ENCODE peak calls at places on chromosomes 3 and 15, in seven cellular contexts. X is neuronal stem cell, P is H9, V is H1, E is mesendoderm, Z is mesenchymal stem cell, H is trophoblast cell. Q is an unnamed sample.

GRCh38 chr15:67076147-67076843 is 10.9 kb downstream of the SMAD3 start:
- DNase-seq in P (no peak), V (no peak), Z (peak; percentile 90), H (no peak), E (no peak), X (no peak), Q (peak; percentile 93)

GRCh38 chr3:87801409-87801808 is 257.4 kb downstream of the CGGBP1 start:
- DNase-seq in H (no peak), E (peak; percentile 75), P (no peak), Z (no peak), X (no peak), V (no peak), Q (no peak)

GRCh38 chr15:57861039-57861638 is 154.6 kb downstream of the POLR2M start:
- DNase-seq in X (peak; percentile 59), E (peak; percentile 63), Z (peak; percentile 65), V (no peak), H (peak; percentile 86), P (no peak), Q (peak; percentile 66)

GRCh38 chr15:66757521-66757920 is 55.5 kb downstream of the SMAD6 start:
- DNase-seq in H (no peak), X (no peak), Z (no peak), V (no peak), E (no peak), P (no peak), Q (no peak)

GRCh38 chr15:85746641-85747040 is 48.1 kb downstream of the KLHL25 start:
- DNase-seq in X (no peak), E (no peak), Z (no peak), H (no peak), P (no peak), V (no peak), Q (no peak)

GRCh38 chr3:188807002-188807401 is 364.8 kb upstream of the TPRG1 start:
- DNase-seq in Z (peak; percentile 59), P (no peak), V (no peak), H (no peak), E (peak; percentile 38), X (no peak), Q (peak; percentile 23)

GRCh38 chr3:197003461-197004385 is 25.9 kb downstream of the MELTF start:
- DNase-seq in H (peak; percentile 23), X (peak; percentile 23), P (peak; percentile 55), V (no peak), Z (no peak), E (peak; percentile 47), Q (no peak)

GRCh38 chr3:194685050-194685722 is 497 bp upstream of the FAM43A start:
- DNase-seq in P (no peak), V (no peak), X (no peak), Z (no peak), H (no peak), E (no peak), Q (no peak)

GRCh38 chr15:58530056-58530590 is 98.3 kb downstream of the LIPC start:
- DNase-seq in X (no peak), P (no peak), H (no peak), V (no peak), Z (no peak), E (no peak), Q (no peak)

GRCh38 chr3:139978966-139979365 is 44.0 kb downstream of the CLSTN2 start:
- DNase-seq in Z (no peak), H (no peak), X (no peak), P (peak; percentile 4), E (no peak), V (no peak), Q (no peak)

GRCh38 chr15:75193272-75193671 is 8.4 kb upstream of the C15orf39 start:
- DNase-seq in P (no peak), Z (no peak), V (no peak), H (no peak), X (no peak), E (no peak), Q (no peak)
- H2BK5ac ChIP-seq in P (no peak overlapping the region), Z (no peak overlapping the region), V (no peak overlapping the region), H (no peak overlapping the region), X (no peak overlapping the region), E (no peak overlapping the region), Q (no peak overlapping the region)

DNA sequence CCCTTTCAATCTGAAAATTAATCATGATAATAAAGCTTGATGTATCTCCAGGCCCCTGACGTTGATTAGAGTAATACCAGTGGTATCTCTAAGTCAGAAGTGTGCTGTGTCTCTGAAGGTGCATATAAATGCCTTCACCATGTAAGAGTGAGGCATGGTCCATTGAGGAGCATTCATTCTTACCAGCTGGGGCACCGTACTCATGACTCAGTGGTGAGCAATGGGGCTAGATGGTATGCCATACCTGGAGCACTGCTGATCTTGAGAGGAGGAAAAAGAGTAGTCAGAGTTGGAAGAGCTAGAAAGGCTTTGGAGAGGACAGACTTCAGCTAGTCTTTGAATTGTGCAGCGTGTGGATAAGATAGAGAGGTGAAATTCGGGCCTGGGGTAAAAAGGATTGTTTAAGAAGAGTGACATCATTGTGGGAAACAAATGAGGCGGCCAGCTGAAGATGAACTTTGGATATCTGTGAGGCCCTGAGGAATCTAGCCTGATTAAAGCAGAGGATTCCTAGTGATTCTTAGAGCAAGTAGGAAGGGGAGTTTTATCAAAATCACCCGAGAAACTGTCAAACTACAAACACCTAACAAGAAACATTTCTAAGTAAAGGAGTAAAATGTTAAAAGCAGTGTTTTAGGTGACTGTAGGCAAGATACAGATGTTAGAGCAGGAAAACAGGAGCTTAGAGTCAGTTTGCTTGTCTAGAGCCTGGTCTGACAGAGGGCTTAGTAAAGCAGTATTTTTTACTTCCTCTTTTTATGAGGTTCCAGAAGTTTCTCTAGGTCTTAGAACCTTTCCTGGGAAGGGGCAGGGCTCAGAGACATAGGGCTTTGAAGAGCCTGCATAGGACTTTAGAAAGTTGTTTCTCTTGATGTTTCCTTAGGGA is 13.6 kb downstream of the TMOD3 start:
- DNase-seq in E (peak; percentile 70), Z (peak; percentile 33), H (peak; percentile 82), P (no peak), V (no peak), X (no peak), Q (peak; percentile 79)
- H2BK5ac ChIP-seq in E (no peak overlapping the region), Z (no peak overlapping the region), H (no peak overlapping the region), P (no peak overlapping the region), V (no peak overlapping the region), X (no peak overlapping the region), Q (peak overlapping the region; percentile 71)

GRCh38 chr15:100221461-100222348 is 120.1 kb downstream of the ADAMTS17 start:
- DNase-seq in E (no peak), Z (no peak), V (no peak), P (no peak), H (no peak), X (no peak), Q (no peak)
- H2BK5ac ChIP-seq in E (no peak overlapping the region), Z (no peak overlapping the region), V (no peak overlapping the region), P (no peak overlapping the region), H (no peak overlapping the region), X (no peak overlapping the region), Q (no peak overlapping the region)

GRCh38 chr3:40120067-40120692 is 189.3 kb upstream of the EIF1B start:
- DNase-seq in X (no peak), P (no peak), E (no peak), V (no peak), H (no peak), Z (no peak), Q (no peak)
- H2BK5ac ChIP-seq in X (no peak overlapping the region), P (no peak overlapping the region), E (no peak overlapping the region), V (no peak overlapping the region), H (no peak overlapping the region), Z (no peak overlapping the region), Q (no peak overlapping the region)

DNA sequence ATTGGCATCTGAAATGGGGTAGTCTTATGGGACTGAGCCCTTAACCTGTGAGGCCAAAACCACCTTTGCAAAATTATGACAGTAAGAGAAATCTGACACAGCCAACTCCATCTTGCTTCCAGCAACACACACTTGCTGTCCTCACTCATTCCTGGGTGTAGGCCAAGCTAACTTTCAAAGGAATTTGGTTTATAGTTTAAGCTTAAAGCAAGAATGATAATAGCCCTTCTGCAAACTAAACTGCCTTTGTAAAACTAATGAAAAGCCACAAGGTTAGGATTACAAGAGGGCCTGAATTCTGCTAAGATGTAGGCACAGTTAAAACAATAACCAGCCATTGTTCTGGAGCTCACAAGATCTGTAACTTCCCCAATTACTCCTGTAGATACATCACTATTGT is 57.7 kb upstream of the FRMD4B start:
- DNase-seq in X (no peak), Z (no peak), E (no peak), H (no peak), V (no peak), P (no peak), Q (peak; percentile 16)
- H2BK5ac ChIP-seq in X (no peak overlapping the region), Z (no peak overlapping the region), E (no peak overlapping the region), H (no peak overlapping the region), V (no peak overlapping the region), P (no peak overlapping the region), Q (no peak overlapping the region)

GRCh38 chr3:38638354-38638753 is 11.1 kb downstream of the SCN5A start:
- DNase-seq in P (no peak), Z (no peak), E (no peak), X (no peak), H (no peak), V (no peak), Q (no peak)
- H2BK5ac ChIP-seq in P (no peak overlapping the region), Z (no peak overlapping the region), E (no peak overlapping the region), X (peak overlapping the region; percentile 13), H (no peak overlapping the region), V (no peak overlapping the region), Q (no peak overlapping the region)

DNA sequence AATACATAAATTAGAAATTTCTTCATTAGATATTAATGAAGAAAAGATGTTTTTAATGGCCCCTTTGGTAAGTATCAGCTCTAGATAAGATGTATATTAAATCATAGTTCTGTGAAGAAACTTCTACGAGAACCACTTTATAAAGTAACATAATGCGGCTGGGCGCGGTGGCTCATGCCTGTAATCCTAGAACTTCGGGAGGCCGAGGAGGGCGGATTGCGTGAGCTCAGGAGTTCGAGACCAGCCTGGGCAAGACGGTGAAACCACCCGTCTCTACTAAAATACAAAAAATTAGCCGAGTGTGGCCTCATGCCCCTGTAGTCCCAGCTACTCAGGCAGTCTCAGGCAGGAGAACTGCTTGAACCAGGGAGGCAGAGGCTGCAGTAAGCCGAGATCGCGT is 2.5 kb downstream of the KPNA1 start:
- DNase-seq in Z (no peak), V (no peak), P (peak; percentile 31), E (no peak), X (no peak), H (no peak), Q (no peak)
- H2BK5ac ChIP-seq in Z (no peak overlapping the region), V (no peak overlapping the region), P (no peak overlapping the region), E (no peak overlapping the region), X (no peak overlapping the region), H (no peak overlapping the region), Q (no peak overlapping the region)

DNA sequence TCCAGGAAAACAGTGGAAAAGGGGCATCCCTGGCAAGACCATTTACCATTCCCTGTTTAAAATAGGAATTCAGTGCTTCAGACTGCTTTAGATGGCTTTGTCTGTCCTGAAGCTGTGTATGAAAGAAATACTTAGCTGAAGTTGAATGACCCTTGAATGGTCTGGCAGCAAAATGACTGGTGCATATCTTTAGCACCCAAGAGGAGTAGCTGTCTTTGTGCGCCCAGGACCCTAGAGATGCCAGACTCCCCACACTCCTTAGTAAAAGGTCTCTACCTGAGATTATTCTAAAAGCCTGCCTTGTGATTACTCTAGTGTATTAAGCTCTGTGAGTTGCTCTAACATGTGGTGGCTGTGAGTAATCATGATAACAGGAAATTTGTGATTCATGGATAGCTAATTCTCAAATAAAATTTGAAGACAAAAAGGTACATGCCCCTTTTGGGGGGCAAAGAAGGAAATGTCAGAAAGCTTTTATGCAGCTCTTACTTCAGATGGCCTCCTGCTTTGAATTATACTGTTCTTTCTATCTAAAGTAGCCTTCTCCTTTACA is 3.2 kb downstream of the MAPKBP1 start:
- DNase-seq in V (no peak), Z (no peak), X (no peak), P (no peak), H (no peak), E (no peak), Q (peak; percentile 65)
- H2BK5ac ChIP-seq in V (no peak overlapping the region), Z (no peak overlapping the region), X (no peak overlapping the region), P (no peak overlapping the region), H (no peak overlapping the region), E (no peak overlapping the region), Q (no peak overlapping the region)